ENCODE peak calls at places on chromosomes 16 and 17, in ten cellular contexts. One of them, this sample, is unnamed. For H3K9me3, the result is how much of the 10 kb centered on the place peaks cover.

GRCh38 chr16:75262104-75262799 is 10.8 kb upstream of the BCAR1 start:
- DNase-seq in Karpas-422: no peak
- DNase-seq in A549: no peak
- DNase-seq in sigmoid colon: peak
- DNase-seq in suprapubic skin: peak
- DNase-seq in mucosa of descending colon: peak
- DNase-seq in body of pancreas: no peak
- DNase-seq in small intestine: peak
- DNase-seq in right cardiac atrium: peak
- DNase-seq in Caco-2: peak
- DNase-seq in this sample: peak

GRCh38 chr16:74608944-74609343 is 2.0 kb upstream of the GLG1 start:
- DNase-seq in Karpas-422: no peak
- DNase-seq in A549: no peak
- DNase-seq in sigmoid colon: no peak
- DNase-seq in suprapubic skin: no peak
- DNase-seq in mucosa of descending colon: no peak
- DNase-seq in body of pancreas: no peak
- DNase-seq in small intestine: no peak
- DNase-seq in right cardiac atrium: no peak
- DNase-seq in Caco-2: no peak
- DNase-seq in this sample: no peak

GRCh38 chr17:4407216-4407615 is 26.5 kb upstream of the SPNS3 start:
- DNase-seq in Karpas-422: no peak
- DNase-seq in A549: no peak
- DNase-seq in sigmoid colon: no peak
- DNase-seq in suprapubic skin: no peak
- DNase-seq in mucosa of descending colon: no peak
- DNase-seq in body of pancreas: no peak
- DNase-seq in small intestine: no peak
- DNase-seq in right cardiac atrium: no peak
- DNase-seq in Caco-2: peak
- DNase-seq in this sample: no peak

GRCh38 chr16:84553873-84554399 is 49.5 kb upstream of the MEAK7 start:
- DNase-seq in Karpas-422: no peak
- DNase-seq in A549: no peak
- DNase-seq in sigmoid colon: no peak
- DNase-seq in suprapubic skin: no peak
- DNase-seq in mucosa of descending colon: peak
- DNase-seq in body of pancreas: no peak
- DNase-seq in small intestine: peak
- DNase-seq in right cardiac atrium: no peak
- DNase-seq in Caco-2: no peak
- DNase-seq in this sample: no peak

GRCh38 chr17:37358098-37358829 is 17.5 kb upstream of the C17orf78 start:
- DNase-seq in Karpas-422: peak
- DNase-seq in A549: peak
- DNase-seq in sigmoid colon: peak
- DNase-seq in suprapubic skin: peak
- DNase-seq in mucosa of descending colon: peak
- DNase-seq in body of pancreas: peak
- DNase-seq in small intestine: peak
- DNase-seq in right cardiac atrium: peak
- DNase-seq in Caco-2: peak
- DNase-seq in this sample: peak

GRCh38 chr17:82107341-82107860 is 9.4 kb upstream of the FASN start:
- DNase-seq in Karpas-422: peak
- DNase-seq in A549: peak
- DNase-seq in sigmoid colon: peak
- DNase-seq in suprapubic skin: no peak
- DNase-seq in mucosa of descending colon: no peak
- DNase-seq in body of pancreas: no peak
- DNase-seq in small intestine: no peak
- DNase-seq in right cardiac atrium: peak
- DNase-seq in Caco-2: peak
- DNase-seq in this sample: peak

GRCh38 chr17:81267390-81268067 is 27.6 kb downstream of the SLC38A10 start:
- DNase-seq in Karpas-422: no peak
- DNase-seq in A549: no peak
- DNase-seq in sigmoid colon: no peak
- DNase-seq in suprapubic skin: no peak
- DNase-seq in mucosa of descending colon: no peak
- DNase-seq in body of pancreas: no peak
- DNase-seq in small intestine: no peak
- DNase-seq in right cardiac atrium: peak
- DNase-seq in Caco-2: no peak
- DNase-seq in this sample: no peak

GRCh38 chr16:7372095-7372494 is 39.5 kb downstream of the RBFOX1 start:
- DNase-seq in Karpas-422: no peak
- DNase-seq in A549: no peak
- DNase-seq in sigmoid colon: no peak
- DNase-seq in suprapubic skin: no peak
- DNase-seq in mucosa of descending colon: no peak
- DNase-seq in body of pancreas: no peak
- DNase-seq in small intestine: no peak
- DNase-seq in right cardiac atrium: no peak
- DNase-seq in Caco-2: no peak
- DNase-seq in this sample: no peak

GRCh38 chr16:35308674-35309073 is 1849.3 kb downstream of the TP53TG3F start:
- DNase-seq in Karpas-422: no peak
- DNase-seq in A549: no peak
- DNase-seq in sigmoid colon: no peak
- DNase-seq in suprapubic skin: no peak
- DNase-seq in mucosa of descending colon: no peak
- DNase-seq in body of pancreas: no peak
- DNase-seq in small intestine: no peak
- DNase-seq in right cardiac atrium: no peak
- DNase-seq in Caco-2: no peak
- DNase-seq in this sample: no peak

GRCh38 chr16:35306915-35307314 is 1847.5 kb downstream of the TP53TG3F start:
- DNase-seq in Karpas-422: no peak
- DNase-seq in A549: no peak
- DNase-seq in sigmoid colon: no peak
- DNase-seq in suprapubic skin: no peak
- DNase-seq in mucosa of descending colon: no peak
- DNase-seq in body of pancreas: no peak
- DNase-seq in small intestine: no peak
- DNase-seq in right cardiac atrium: no peak
- DNase-seq in Caco-2: no peak
- DNase-seq in this sample: no peak

GRCh38 chr16:35302859-35303258 is 1843.4 kb downstream of the TP53TG3F start:
- DNase-seq in Karpas-422: no peak
- DNase-seq in A549: no peak
- DNase-seq in sigmoid colon: no peak
- DNase-seq in suprapubic skin: no peak
- DNase-seq in mucosa of descending colon: no peak
- DNase-seq in body of pancreas: no peak
- DNase-seq in small intestine: no peak
- DNase-seq in right cardiac atrium: no peak
- DNase-seq in Caco-2: no peak
- DNase-seq in this sample: no peak

GRCh38 chr16:35310999-35311398 is 1851.6 kb downstream of the TP53TG3F start:
- DNase-seq in Karpas-422: no peak
- DNase-seq in A549: no peak
- DNase-seq in sigmoid colon: no peak
- DNase-seq in suprapubic skin: no peak
- DNase-seq in mucosa of descending colon: no peak
- DNase-seq in body of pancreas: no peak
- DNase-seq in small intestine: no peak
- DNase-seq in right cardiac atrium: no peak
- DNase-seq in Caco-2: no peak
- DNase-seq in this sample: no peak

DNA sequence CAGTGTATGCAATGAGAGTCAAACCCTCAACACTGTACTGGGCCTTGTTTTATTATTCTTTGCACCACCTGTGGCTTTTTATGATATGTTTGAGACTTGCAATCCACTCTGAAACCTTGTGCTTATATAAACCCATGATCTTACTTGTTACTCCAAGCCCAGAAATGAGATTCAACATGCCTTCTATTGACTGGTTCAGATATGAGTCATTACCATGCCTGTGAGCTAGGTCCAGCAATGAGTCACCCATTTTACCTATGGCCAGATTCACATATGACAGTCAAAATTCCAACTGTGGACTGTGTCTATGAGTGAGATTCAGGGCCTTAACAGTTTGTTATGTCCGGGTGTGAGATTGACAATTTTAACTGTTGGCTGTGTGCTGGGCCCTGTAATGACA is 1846.1 kb downstream of the TP53TG3F start:
- DNase-seq in Karpas-422: no peak
- DNase-seq in A549: no peak
- DNase-seq in sigmoid colon: no peak
- DNase-seq in suprapubic skin: no peak
- DNase-seq in mucosa of descending colon: no peak
- DNase-seq in body of pancreas: no peak
- DNase-seq in small intestine: no peak
- DNase-seq in right cardiac atrium: no peak
- DNase-seq in Caco-2: no peak
- DNase-seq in this sample: no peak
- H3K9me3 ChIP-seq in Karpas-422: half or more
- H3K9me3 ChIP-seq in A549: under half
- H3K9me3 ChIP-seq in sigmoid colon: under half
- H3K9me3 ChIP-seq in suprapubic skin: under half
- H3K9me3 ChIP-seq in mucosa of descending colon: half or more
- H3K9me3 ChIP-seq in body of pancreas: under half
- H3K9me3 ChIP-seq in small intestine: under half
- H3K9me3 ChIP-seq in right cardiac atrium: under half
- H3K9me3 ChIP-seq in Caco-2: under half
- H3K9me3 ChIP-seq in this sample: under half

GRCh38 chr17:16617481-16618060 is 36.1 kb downstream of the ZNF624 start:
- DNase-seq in Karpas-422: no peak
- DNase-seq in A549: no peak
- DNase-seq in sigmoid colon: no peak
- DNase-seq in suprapubic skin: no peak
- DNase-seq in mucosa of descending colon: no peak
- DNase-seq in body of pancreas: no peak
- DNase-seq in small intestine: no peak
- DNase-seq in right cardiac atrium: no peak
- DNase-seq in Caco-2: no peak
- DNase-seq in this sample: no peak

GRCh38 chr17:16622540-16623277 is 30.9 kb downstream of the ZNF624 start:
- DNase-seq in Karpas-422: no peak
- DNase-seq in A549: no peak
- DNase-seq in sigmoid colon: no peak
- DNase-seq in suprapubic skin: no peak
- DNase-seq in mucosa of descending colon: no peak
- DNase-seq in body of pancreas: no peak
- DNase-seq in small intestine: no peak
- DNase-seq in right cardiac atrium: no peak
- DNase-seq in Caco-2: no peak
- DNase-seq in this sample: no peak

GRCh38 chr17:16623282-16623681 is 30.4 kb downstream of the ZNF624 start:
- DNase-seq in Karpas-422: no peak
- DNase-seq in A549: no peak
- DNase-seq in sigmoid colon: no peak
- DNase-seq in suprapubic skin: no peak
- DNase-seq in mucosa of descending colon: no peak
- DNase-seq in body of pancreas: no peak
- DNase-seq in small intestine: no peak
- DNase-seq in right cardiac atrium: no peak
- DNase-seq in Caco-2: no peak
- DNase-seq in this sample: no peak
- H3K9me3 ChIP-seq in Karpas-422: half or more
- H3K9me3 ChIP-seq in A549: half or more
- H3K9me3 ChIP-seq in sigmoid colon: under half
- H3K9me3 ChIP-seq in suprapubic skin: under half
- H3K9me3 ChIP-seq in mucosa of descending colon: half or more
- H3K9me3 ChIP-seq in body of pancreas: under half
- H3K9me3 ChIP-seq in small intestine: under half
- H3K9me3 ChIP-seq in right cardiac atrium: under half
- H3K9me3 ChIP-seq in Caco-2: half or more
- H3K9me3 ChIP-seq in this sample: under half

DNA sequence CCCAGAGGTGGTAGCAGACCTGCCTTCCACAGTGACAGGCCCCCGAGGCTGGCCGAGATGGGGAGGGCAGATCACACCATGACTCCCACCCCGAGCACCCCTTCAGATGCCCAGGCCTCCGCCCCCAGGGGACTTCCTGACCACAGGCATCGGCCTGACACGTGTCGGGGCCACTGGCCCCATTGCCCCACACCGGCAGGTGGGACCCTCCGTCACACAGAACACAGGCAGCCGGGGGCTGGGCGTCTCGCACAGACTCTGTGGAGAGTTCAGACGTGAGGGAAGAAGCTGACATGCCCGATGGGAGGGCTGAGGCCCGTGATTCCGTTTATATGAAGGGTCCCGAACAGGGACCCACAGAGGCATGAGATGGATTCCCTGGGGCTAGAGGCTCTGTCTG is 51.3 kb upstream of the GNG13 start:
- DNase-seq in Karpas-422: no peak
- DNase-seq in A549: no peak
- DNase-seq in sigmoid colon: no peak
- DNase-seq in suprapubic skin: no peak
- DNase-seq in mucosa of descending colon: no peak
- DNase-seq in body of pancreas: no peak
- DNase-seq in small intestine: no peak
- DNase-seq in right cardiac atrium: peak
- DNase-seq in Caco-2: no peak
- DNase-seq in this sample: no peak
- H3K9me3 ChIP-seq in Karpas-422: under half
- H3K9me3 ChIP-seq in A549: under half
- H3K9me3 ChIP-seq in sigmoid colon: under half
- H3K9me3 ChIP-seq in suprapubic skin: under half
- H3K9me3 ChIP-seq in mucosa of descending colon: under half
- H3K9me3 ChIP-seq in body of pancreas: under half
- H3K9me3 ChIP-seq in small intestine: under half
- H3K9me3 ChIP-seq in right cardiac atrium: under half
- H3K9me3 ChIP-seq in Caco-2: under half
- H3K9me3 ChIP-seq in this sample: under half

GRCh38 chr16:35552763-35553162 is 2093.4 kb downstream of the TP53TG3F start:
- DNase-seq in Karpas-422: no peak
- DNase-seq in A549: no peak
- DNase-seq in sigmoid colon: no peak
- DNase-seq in suprapubic skin: no peak
- DNase-seq in mucosa of descending colon: no peak
- DNase-seq in body of pancreas: no peak
- DNase-seq in small intestine: no peak
- DNase-seq in right cardiac atrium: no peak
- DNase-seq in Caco-2: no peak
- DNase-seq in this sample: no peak
- H3K9me3 ChIP-seq in Karpas-422: under half
- H3K9me3 ChIP-seq in A549: under half
- H3K9me3 ChIP-seq in sigmoid colon: under half
- H3K9me3 ChIP-seq in suprapubic skin: under half
- H3K9me3 ChIP-seq in mucosa of descending colon: under half
- H3K9me3 ChIP-seq in body of pancreas: under half
- H3K9me3 ChIP-seq in small intestine: under half
- H3K9me3 ChIP-seq in right cardiac atrium: under half
- H3K9me3 ChIP-seq in Caco-2: under half
- H3K9me3 ChIP-seq in this sample: under half

GRCh38 chr16:68575082-68575481 is 36.0 kb downstream of the ZFP90 start:
- DNase-seq in Karpas-422: no peak
- DNase-seq in A549: no peak
- DNase-seq in sigmoid colon: no peak
- DNase-seq in suprapubic skin: no peak
- DNase-seq in mucosa of descending colon: no peak
- DNase-seq in body of pancreas: no peak
- DNase-seq in small intestine: no peak
- DNase-seq in right cardiac atrium: no peak
- DNase-seq in Caco-2: no peak
- DNase-seq in this sample: no peak
- H3K9me3 ChIP-seq in Karpas-422: under half
- H3K9me3 ChIP-seq in A549: half or more
- H3K9me3 ChIP-seq in sigmoid colon: half or more
- H3K9me3 ChIP-seq in suprapubic skin: half or more
- H3K9me3 ChIP-seq in mucosa of descending colon: half or more
- H3K9me3 ChIP-seq in body of pancreas: under half
- H3K9me3 ChIP-seq in small intestine: under half
- H3K9me3 ChIP-seq in right cardiac atrium: under half
- H3K9me3 ChIP-seq in Caco-2: half or more
- H3K9me3 ChIP-seq in this sample: under half